ENCODE peak calls at places on chromosomes 4 and X, in five cellular contexts. E is neural progenitor cell, R is mammary epithelial cell, G is psoas muscle, J is GM20000. Y is an unnamed sample.

GRCh38 chr4:87527446-87528240 is 1.5 kb downstream of the SPARCL1 start:
- DNase-seq in E (no peak), R (no peak), G (no peak), J (no peak), Y (no peak)

GRCh38 chr4:3343358-3343757 is 50.5 kb downstream of the RGS12 start:
- DNase-seq in E (no peak), R (no peak), G (no peak), J (no peak), Y (no peak)

GRCh38 chr4:156983366-156983765 is 11.8 kb upstream of the PDGFC start:
- DNase-seq in E (no peak), R (no peak), G (no peak), J (no peak), Y (peak)

GRCh38 chrX:110310896-110311295 is 7.0 kb downstream of the AMMECR1 start:
- DNase-seq in E (no peak), R (no peak), G (no peak), J (peak), Y (peak)

GRCh38 chr4:112099701-112100289 is 45.5 kb upstream of the FAM241A start:
- DNase-seq in E (peak), R (peak), G (no peak), J (peak), Y (peak)

GRCh38 chr4:54433686-54434085 is 204.6 kb downstream of the PDGFRA start:
- DNase-seq in E (peak), R (peak), G (no peak), J (no peak), Y (peak)

GRCh38 chr4:184417802-184418511 is 56.4 kb downstream of the IRF2 start:
- DNase-seq in E (no peak), R (peak), G (no peak), J (peak), Y (peak)

GRCh38 chr4:70365479-70365878 is 4.9 kb downstream of the SMR3A start:
- DNase-seq in E (no peak), R (peak), G (no peak), J (no peak), Y (peak)

GRCh38 chrX:3075959-3076358 is 34.7 kb downstream of the ARSF start:
- DNase-seq in E (no peak), R (no peak), G (no peak), J (no peak), Y (no peak)

GRCh38 chr4:169485084-169485483 is 127.3 kb downstream of the NEK1 start:
- DNase-seq in E (no peak), R (peak), G (no peak), J (no peak), Y (no peak)

GRCh38 chrX:96538104-96538725 is 146.4 kb upstream of the DIAPH2 start:
- DNase-seq in E (no peak), R (peak), G (no peak), J (no peak), Y (no peak)

GRCh38 chrX:53171356-53171755 is 53.7 kb downstream of the KDM5C start:
- DNase-seq in E (no peak), R (no peak), G (no peak), J (no peak), Y (peak)

GRCh38 chrX:112826020-112826419 is 14.6 kb downstream of the AMOT start:
- DNase-seq in E (no peak), R (no peak), G (no peak), J (no peak), Y (no peak)

GRCh38 chr4:7358100-7358735 is 76.5 kb downstream of the PSAPL1 start:
- DNase-seq in E (no peak), R (peak), G (peak), J (no peak), Y (peak)

GRCh38 chr4:173536808-173537429 is 6.9 kb upstream of the HAND2 start:
- DNase-seq in E (peak), R (no peak), G (no peak), J (no peak), Y (peak)

GRCh38 chr4:111475001-111475400 is 670.3 kb upstream of the FAM241A start:
- DNase-seq in E (peak), R (peak), G (no peak), J (no peak), Y (peak)

GRCh38 chr4:168451744-168452394 is 28.4 kb downstream of the DDX60L start:
- DNase-seq in E (no peak), R (peak), G (no peak), J (no peak), Y (peak)

GRCh38 chrX:135697614-135698013 is 15.8 kb upstream of the CT45A1 start:
- DNase-seq in E (no peak), R (no peak), G (no peak), J (no peak), Y (peak)

GRCh38 chr4:71938776-71939175 is 93.0 kb upstream of the NPFFR2 start:
- DNase-seq in E (no peak), R (peak), G (no peak), J (no peak), Y (peak)

GRCh38 chrX:7252013-7252610 is 104.2 kb upstream of the PUDP start:
- DNase-seq in E (no peak), R (peak), G (no peak), J (no peak), Y (peak)

GRCh38 chr4:185370291-185370690 is 25.4 kb downstream of the LRP2BP start:
- DNase-seq in E (peak), R (no peak), G (no peak), J (no peak), Y (no peak)

GRCh38 chr4:8558080-8558960 is 21.9 kb upstream of the GPR78 start:
- DNase-seq in E (no peak), R (no peak), G (no peak), J (no peak), Y (peak)

GRCh38 chr4:2008921-2009650 is at the start of gene NELFA:
- DNase-seq in E (peak), R (peak), G (peak), J (peak), Y (peak)
- TF ChIP-seq CTCF in E (peak), R (no peak), G (no peak), J (no peak), Y (no peak)

GRCh38 chrX:142089193-142089592 is 115.9 kb downstream of the MAGEC2 start:
- DNase-seq in E (no peak), R (no peak), G (no peak), J (no peak), Y (peak)
- TF ChIP-seq CTCF in E (peak), R (no peak), G (no peak), J (no peak), Y (peak)

GRCh38 chr4:113222431-113222979 is 173.1 kb downstream of the ANK2 start:
- DNase-seq in E (peak), R (no peak), G (no peak), J (no peak), Y (no peak)
- TF ChIP-seq CTCF in E (peak), R (no peak), G (no peak), J (no peak), Y (no peak)

GRCh38 chr4:88526221-88526815 is 2.7 kb upstream of the PYURF start:
- DNase-seq in E (no peak), R (peak), G (no peak), J (peak), Y (peak)

GRCh38 chr4:88527787-88528186 is 4.2 kb upstream of the PYURF start:
- DNase-seq in E (no peak), R (no peak), G (no peak), J (peak), Y (no peak)

GRCh38 chr4:88531549-88531948 is 8.0 kb upstream of the PYURF start:
- DNase-seq in E (no peak), R (no peak), G (no peak), J (no peak), Y (no peak)

GRCh38 chr4:88533088-88533790 is 9.7 kb upstream of the PYURF start:
- DNase-seq in E (no peak), R (peak), G (no peak), J (no peak), Y (no peak)

GRCh38 chr4:88528861-88529260 is 5.3 kb upstream of the PYURF start:
- DNase-seq in E (no peak), R (no peak), G (no peak), J (no peak), Y (peak)
- TF ChIP-seq CTCF in E (no peak), R (no peak), G (no peak), J (no peak), Y (peak)

GRCh38 chrX:29903365-29903764 is 312.0 kb upstream of the MAGEB2 start:
- DNase-seq in E (no peak), R (no peak), G (no peak), J (no peak), Y (peak)
- TF ChIP-seq CTCF in E (peak), R (peak), G (no peak), J (no peak), Y (peak)

Y was measured in MCF 10A.